ENCODE peak calls at places on chromosomes 6 and 20, in four cellular contexts. K is Peyer's patch, S is lower leg skin, B is fibroblast of pulmonary artery. A is an unnamed sample.

GRCh38 chr20:47241345-47241781 is 115.1 kb downstream of the ZMYND8 start:
- DNase-seq in S (no peak), K (no peak), B (peak; percentile 99), A (peak; percentile 97)

GRCh38 chr6:135250751-135251356 is 69.7 kb downstream of the MYB start:
- DNase-seq in K (no peak), S (peak; percentile 68), B (no peak), A (no peak)

GRCh38 chr20:37204056-37204455 is 24.7 kb upstream of the MROH8 start:
- DNase-seq in B (no peak), S (no peak), K (no peak), A (no peak)

GRCh38 chr6:51711876-51712275 is 375.5 kb downstream of the PKHD1 start:
- DNase-seq in K (no peak), B (no peak), S (no peak), A (no peak)

GRCh38 chr6:47358440-47359225 is 48.9 kb upstream of the TNFRSF21 start:
- DNase-seq in K (no peak), B (no peak), S (no peak), A (no peak)

GRCh38 chr6:74757788-74758187 is 448.1 kb downstream of the COL12A1 start:
- DNase-seq in B (no peak), S (no peak), K (no peak), A (no peak)

GRCh38 chr6:105675715-105676397 is 273.0 kb upstream of the PREP start:
- DNase-seq in B (peak; percentile 23), K (no peak), S (no peak), A (peak; percentile 20)

GRCh38 chr6:166167801-166168615 is at the start of gene TBXT:
- DNase-seq in S (no peak), K (no peak), B (no peak), A (no peak)

GRCh38 chr6:43923376-43924221 is 153.6 kb downstream of the VEGFA start:
- DNase-seq in S (no peak), K (no peak), B (no peak), A (peak; percentile 46)

GRCh38 chr6:31007694-31008093 is 2.6 kb upstream of the MUC22 start:
- DNase-seq in B (peak; percentile 53), K (no peak), S (no peak), A (peak; percentile 73)

GRCh38 chr6:31010393-31011060 is at the start of gene MUC22:
- DNase-seq in S (no peak), K (no peak), B (peak; percentile 46), A (peak; percentile 74)

GRCh38 chr6:31009731-31010130 is 543 bp upstream of the MUC22 start:
- DNase-seq in B (no peak), S (no peak), K (no peak), A (peak; percentile 5)

GRCh38 chr6:31005249-31006020 is 4.8 kb upstream of the MUC22 start:
- DNase-seq in K (no peak), B (peak; percentile 29), S (no peak), A (no peak)

GRCh38 chr6:31008165-31008564 is 2.1 kb upstream of the MUC22 start:
- DNase-seq in S (no peak), B (no peak), K (no peak), A (no peak)
- TF ChIP-seq CTCF in S (no peak), B (no peak), K (no peak), A (no peak)

DNA sequence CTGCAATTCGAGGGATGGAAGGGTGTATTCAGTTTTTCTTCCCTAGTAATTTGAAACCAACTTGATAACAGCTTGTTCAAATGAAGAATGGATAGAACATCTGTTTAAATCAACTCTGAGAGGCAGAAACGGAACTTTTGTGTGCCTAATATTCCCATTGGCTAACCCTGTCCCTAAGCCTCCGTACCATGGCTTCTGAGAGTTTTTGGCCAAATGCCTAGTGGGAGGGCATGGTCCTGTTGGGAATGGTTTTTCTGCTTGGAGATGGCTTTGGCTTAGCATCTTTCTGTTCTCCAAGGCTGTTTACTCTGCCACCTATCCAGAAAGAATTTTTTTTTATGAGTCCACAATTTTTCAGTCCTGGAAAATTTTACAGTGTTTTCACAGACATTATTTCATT is 126.7 kb upstream of the MLIP start:
- DNase-seq in B (no peak), K (no peak), S (no peak), A (no peak)
- H3K4me3 ChIP-seq in B (no peak overlapping the region), K (no peak overlapping the region), S (no peak overlapping the region), A (no peak overlapping the region)

GRCh38 chr6:28982476-28983266 is 22.4 kb downstream of the ZNF311 start:
- DNase-seq in S (no peak), B (peak; percentile 73), K (no peak), A (peak; percentile 67)
- TF ChIP-seq CTCF in S (no peak), B (peak; percentile 30), K (no peak), A (peak; percentile 23)

GRCh38 chr20:18513208-18513607 is 5.5 kb downstream of the SEC23B start:
- DNase-seq in S (no peak), K (no peak), B (no peak), A (no peak)

GRCh38 chr20:18507218-18508191 is at the start of gene SEC23B:
- DNase-seq in K (peak; percentile 100), S (peak; percentile 99), B (peak; percentile 97), A (peak; percentile 98)

GRCh38 chr20:18506744-18507143 is 996 bp upstream of the SEC23B start:
- DNase-seq in S (no peak), B (no peak), K (no peak), A (no peak)

GRCh38 chr20:18514127-18514526 is 6.4 kb downstream of the SEC23B start:
- DNase-seq in S (no peak), K (no peak), B (no peak), A (no peak)

GRCh38 chr20:18511566-18511965 is 3.8 kb downstream of the SEC23B start:
- DNase-seq in B (no peak), S (no peak), K (no peak), A (no peak)
- H3K4me3 ChIP-seq in B (no peak overlapping the region), S (no peak overlapping the region), K (no peak overlapping the region), A (no peak overlapping the region)

GRCh38 chr6:11908706-11909105 is 103.4 kb upstream of the HIVEP1 start:
- DNase-seq in B (no peak), K (no peak), S (no peak), A (no peak)

GRCh38 chr6:11918021-11918738 is 93.9 kb upstream of the HIVEP1 start:
- DNase-seq in S (no peak), B (peak; percentile 56), K (no peak), A (peak; percentile 50)

GRCh38 chr6:11909696-11910132 is 102.4 kb upstream of the HIVEP1 start:
- DNase-seq in S (no peak), K (no peak), B (peak; percentile 89), A (peak; percentile 70)

GRCh38 chr6:11911535-11911934 is 100.6 kb upstream of the HIVEP1 start:
- DNase-seq in B (peak; percentile 24), K (no peak), S (no peak), A (peak; percentile 18)

DNA sequence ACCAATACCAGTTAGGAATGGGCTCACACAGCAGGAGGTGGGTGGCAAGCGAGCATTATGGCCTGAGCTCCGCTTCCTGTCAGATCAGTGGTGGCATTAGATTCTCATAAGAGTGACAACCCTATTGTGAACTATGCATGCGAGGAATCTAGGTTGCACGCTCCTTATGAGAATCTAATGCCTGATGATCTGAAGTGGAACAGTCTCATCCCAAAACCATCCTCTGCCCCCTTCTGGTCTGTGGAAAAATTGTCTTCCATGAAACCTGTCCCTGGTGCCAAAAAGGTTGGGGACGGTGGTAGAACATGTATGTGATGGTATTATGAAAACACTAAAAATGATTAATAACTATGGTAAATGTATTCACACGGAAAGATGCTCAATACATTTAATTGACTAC is 99.7 kb upstream of the HIVEP1 start:
- DNase-seq in B (no peak), S (no peak), K (no peak), A (no peak)
- TF ChIP-seq CTCF in B (no peak), S (no peak), K (peak; percentile 20), A (peak; percentile 8)

GRCh38 chr6:99287523-99287922 is 62.0 kb downstream of the FAXC start:
- DNase-seq in B (no peak), S (no peak), K (no peak), A (no peak)

GRCh38 chr6:99289701-99290100 is 59.8 kb downstream of the FAXC start:
- DNase-seq in S (no peak), B (no peak), K (no peak), A (no peak)

GRCh38 chr6:99285881-99286280 is 63.6 kb downstream of the FAXC start:
- DNase-seq in S (no peak), B (no peak), K (no peak), A (no peak)

GRCh38 chr6:99288668-99289067 is 60.8 kb downstream of the FAXC start:
- DNase-seq in K (no peak), B (no peak), S (no peak), A (no peak)
- H3K4me3 ChIP-seq in K (no peak overlapping the region), B (no peak overlapping the region), S (no peak overlapping the region), A (no peak overlapping the region)